ENCODE peak calls at places on chromosomes 12 and 14, in five cellular contexts. D is trophoblast cell, L is H9, B is neuronal stem cell, G is H1. R is an unnamed sample.

GRCh38 chr14:79229383-79229875 is 981.9 kb downstream of the DIO2 start:
- DNase-seq in B (no peak), G (no peak), L (no peak), D (no peak), R (no peak)

GRCh38 chr12:42631507-42631906 is 42.0 kb upstream of the PRICKLE1 start:
- DNase-seq in L (no peak), B (no peak), D (no peak), G (no peak), R (peak; percentile 8)

GRCh38 chr12:10205251-10205807 is 7.3 kb upstream of the GABARAPL1 start:
- DNase-seq in L (no peak), B (no peak), D (peak; percentile 62), G (no peak), R (peak; percentile 85)

GRCh38 chr12:43883311-43883710 is 47.4 kb downstream of the TMEM117 start:
- DNase-seq in L (no peak), B (no peak), G (no peak), D (no peak), R (no peak)

GRCh38 chr12:94230357-94230905 is 82.1 kb downstream of the PLXNC1 start:
- DNase-seq in L (no peak), D (no peak), B (no peak), G (peak; percentile 19), R (peak; percentile 49)

GRCh38 chr14:88040141-88040540 is 35.2 kb downstream of the GPR65 start:
- DNase-seq in B (no peak), G (no peak), L (no peak), D (no peak), R (no peak)

GRCh38 chr12:92467886-92468285 is 234.9 kb upstream of the PLEKHG7 start:
- DNase-seq in L (no peak), D (peak; percentile 18), G (no peak), B (no peak), R (peak; percentile 15)

GRCh38 chr14:77638738-77639137 is 22.3 kb upstream of the SPTLC2 start:
- DNase-seq in B (no peak), G (no peak), D (peak; percentile 96), L (no peak), R (peak; percentile 81)

GRCh38 chr12:31629756-31630732 is 29.4 kb upstream of the ETFBKMT start:
- DNase-seq in G (no peak), L (no peak), D (no peak), B (no peak), R (peak; percentile 63)

GRCh38 chr14:90177537-90178189 is 78.7 kb upstream of the PSMC1 start:
- DNase-seq in B (no peak), L (no peak), G (no peak), D (no peak), R (peak; percentile 62)

GRCh38 chr12:79871621-79872020 is 63.3 kb downstream of the PPP1R12A start:
- DNase-seq in L (no peak), B (no peak), G (no peak), D (no peak), R (no peak)

GRCh38 chr14:70013269-70013873 is 134.2 kb downstream of the SMOC1 start:
- DNase-seq in G (peak; percentile 94), B (peak; percentile 54), L (peak; percentile 74), D (peak; percentile 16), R (no peak)

GRCh38 chr12:130953783-130954543 is at the start of gene ADGRD1:
- DNase-seq in L (no peak), G (no peak), D (no peak), B (no peak), R (peak; percentile 59)

GRCh38 chr12:44317651-44318126 is 481.8 kb downstream of the TMEM117 start:
- DNase-seq in B (peak; percentile 9), G (peak; percentile 52), L (peak; percentile 64), D (no peak), R (peak; percentile 34)

GRCh38 chr12:16473610-16474326 is 126.3 kb downstream of the MGST1 start:
- DNase-seq in B (no peak), G (no peak), D (no peak), L (no peak), R (no peak)

GRCh38 chr12:46585854-46586621 is 213.5 kb upstream of the SLC38A2 start:
- DNase-seq in L (peak; percentile 85), B (peak; percentile 53), D (no peak), G (no peak), R (peak; percentile 81)

GRCh38 chr12:67038486-67038885 is 230.7 kb upstream of the CAND1 start:
- DNase-seq in G (no peak), B (no peak), D (no peak), L (no peak), R (no peak)

GRCh38 chr14:104771918-104772706 is 19.2 kb downstream of the SIVA1 start:
- DNase-seq in L (no peak), B (no peak), G (no peak), D (no peak), R (no peak)

GRCh38 chr14:58805605-58806358 is 168.0 kb downstream of the DACT1 start:
- DNase-seq in D (no peak), L (no peak), G (no peak), B (no peak), R (peak; percentile 35)

GRCh38 chr14:89206426-89206825 is 210.6 kb downstream of the FOXN3 start:
- DNase-seq in G (no peak), B (no peak), D (no peak), L (no peak), R (no peak)

GRCh38 chr14:21346532-21347135 is 37.2 kb downstream of the SUPT16H start:
- DNase-seq in L (no peak), B (no peak), G (no peak), D (peak; percentile 30), R (peak; percentile 4)

GRCh38 chr12:116604883-116605641 is 45.9 kb downstream of the MAP1LC3B2 start:
- DNase-seq in L (no peak), B (no peak), D (no peak), G (no peak), R (no peak)

GRCh38 chr12:113021500-113021899 is 35.0 kb upstream of the DTX1 start:
- DNase-seq in B (no peak), D (peak; percentile 1), G (no peak), L (no peak), R (no peak)

GRCh38 chr14:64110832-64111231 is 183.3 kb downstream of the ESR2 start:
- DNase-seq in G (no peak), B (no peak), D (no peak), L (no peak), R (no peak)

GRCh38 chr12:13177896-13178295 is 18.6 kb upstream of the EMP1 start:
- DNase-seq in L (no peak), G (peak; percentile 3), D (no peak), B (no peak), R (no peak)

GRCh38 chr12:402127-402456 is 648 bp downstream of the CCDC77 start:
- DNase-seq in D (no peak), G (no peak), L (no peak), B (peak; percentile 26), R (peak; percentile 55)

GRCh38 chr14:22555573-22556011 is 33.4 kb downstream of the DAD1 start:
- DNase-seq in G (no peak), D (no peak), L (no peak), B (no peak), R (no peak)

GRCh38 chr12:130280226-130280625 is 57.5 kb upstream of the PIWIL1 start:
- DNase-seq in G (no peak), L (no peak), D (no peak), B (no peak), R (no peak)

GRCh38 chr12:7899755-7900154 is 27.0 kb upstream of the SLC2A14 start:
- DNase-seq in B (no peak), D (no peak), L (no peak), G (no peak), R (no peak)

GRCh38 chr12:83954939-83955601 is 957.5 kb downstream of the SLC6A15 start:
- DNase-seq in G (no peak), L (peak; percentile 57), B (no peak), D (no peak), R (no peak)

GRCh38 chr12:127381681-127382080 is 885.3 kb upstream of the TMEM132C start:
- DNase-seq in L (no peak), D (no peak), G (no peak), B (no peak), R (peak; percentile 12)

DNA sequence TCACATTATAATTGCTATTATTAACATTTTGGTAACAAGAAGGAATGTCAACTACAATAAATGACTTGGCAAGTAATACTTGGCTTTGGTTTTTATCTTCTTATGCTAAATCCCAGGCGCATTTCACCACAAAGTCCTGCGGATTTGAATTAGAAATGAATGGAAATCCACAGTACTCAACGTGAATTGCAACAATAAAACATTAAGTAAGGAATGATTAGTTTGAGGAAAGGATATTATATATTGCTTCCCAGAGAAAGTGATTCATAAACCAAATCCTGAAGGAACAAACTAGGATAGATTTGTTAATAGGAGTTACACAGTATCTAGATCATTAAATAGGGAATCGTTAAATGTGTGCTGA is 1089.7 kb downstream of the TRHDE start:
- DNase-seq in G (no peak), D (no peak), L (no peak), B (no peak), R (no peak)
- H2BK12ac ChIP-seq in G (no peak overlapping the region), D (no peak overlapping the region), L (no peak overlapping the region), B (no peak overlapping the region), R (no peak overlapping the region)

DNA sequence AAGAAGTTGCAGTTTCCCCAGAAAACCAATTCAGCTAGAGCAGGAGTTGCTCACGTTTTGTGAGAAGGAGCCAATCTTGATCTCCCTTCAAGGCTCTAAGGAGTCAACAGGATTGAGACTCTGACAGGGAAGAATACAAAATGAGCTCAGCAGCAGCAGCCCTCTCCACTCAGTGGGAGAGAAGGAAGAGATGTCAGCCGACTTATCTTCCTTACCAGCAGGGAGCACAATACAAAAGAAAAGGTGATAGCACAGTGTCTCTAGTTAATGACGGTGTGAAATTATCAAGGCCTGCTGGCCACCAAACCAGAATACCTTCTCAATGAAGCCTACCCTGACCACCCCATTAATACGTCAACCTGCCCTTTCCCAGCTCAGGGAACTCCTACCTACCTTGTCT is 223.6 kb upstream of the TMPO start:
- DNase-seq in L (no peak), D (no peak), B (no peak), G (no peak), R (no peak)
- H3K23ac ChIP-seq in L (no peak overlapping the region), D (no peak overlapping the region), B (no peak overlapping the region), G (no peak overlapping the region), R (no peak overlapping the region)

GRCh38 chr14:103529383-103530365 is 678 bp downstream of the TRMT61A start:
- DNase-seq in L (peak; percentile 27), D (no peak), B (no peak), G (no peak), R (no peak)

GRCh38 chr14:103528512-103529382 is at the start of gene TRMT61A:
- DNase-seq in D (peak; percentile 51), B (peak; percentile 75), G (peak; percentile 83), L (peak; percentile 90), R (peak; percentile 96)

GRCh38 chr14:103527408-103528157 is 1.4 kb upstream of the TRMT61A start:
- DNase-seq in D (no peak), G (no peak), L (no peak), B (no peak), R (peak; percentile 57)

GRCh38 chr14:103526914-103527248 is 2.1 kb upstream of the TRMT61A start:
- DNase-seq in D (no peak), B (no peak), G (no peak), L (no peak), R (no peak)

DNA sequence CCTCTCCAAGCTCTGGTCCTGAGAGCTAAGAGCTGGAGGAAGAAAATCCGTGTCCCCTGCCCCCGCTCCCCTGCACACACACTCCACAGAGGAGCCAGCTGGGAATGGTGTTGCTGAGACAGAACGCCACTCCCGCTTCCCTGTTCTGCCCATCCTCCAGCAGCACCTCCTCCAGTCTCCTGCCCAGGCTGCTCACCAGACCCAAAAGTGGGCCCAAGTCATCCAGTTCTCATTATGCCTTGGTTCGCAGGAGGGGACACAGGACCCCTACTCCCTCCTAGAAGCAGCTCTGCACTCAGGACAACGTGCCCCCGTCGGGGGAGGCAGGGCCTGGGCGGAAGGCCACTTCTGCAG is 861 bp upstream of the TRMT61A start:
- DNase-seq in B (no peak), L (no peak), G (no peak), D (no peak), R (peak; percentile 41)
- H2BK5ac ChIP-seq in B (peak overlapping the region; percentile 75), L (no peak overlapping the region), G (no peak overlapping the region), D (no peak overlapping the region), R (no peak overlapping the region)

GRCh38 chr12:62713190-62713589 is 221.8 kb downstream of the PPM1H start:
- DNase-seq in D (no peak), L (no peak), B (no peak), G (no peak), R (no peak)
- H2BK12ac ChIP-seq in D (no peak overlapping the region), L (no peak overlapping the region), B (peak overlapping the region; percentile 47), G (peak overlapping the region; percentile 18), R (no peak overlapping the region)